ENCODE peak calls at places on chromosomes 13 and 19, in five cellular contexts. One of them, this sample, is unnamed.

GRCh38 chr19:34475975-34476594 is 5.5 kb upstream of the WTIP start:
- DNase-seq in Right ventricle myocardium superior: no peak
- DNase-seq in upper lobe of left lung: no peak
- DNase-seq in cardiac muscle cell: no peak
- DNase-seq in naive thymus-derived CD8-positive, alpha-beta T cell: no peak
- DNase-seq in this sample: no peak

GRCh38 chr19:47507924-47508553 is 6.8 kb downstream of the NAPA start:
- DNase-seq in Right ventricle myocardium superior: no peak
- DNase-seq in upper lobe of left lung: no peak
- DNase-seq in cardiac muscle cell: no peak
- DNase-seq in naive thymus-derived CD8-positive, alpha-beta T cell: no peak
- DNase-seq in this sample: no peak

GRCh38 chr19:57016491-57016890 is 103.3 kb upstream of the USP29 start:
- DNase-seq in Right ventricle myocardium superior: no peak
- DNase-seq in upper lobe of left lung: no peak
- DNase-seq in cardiac muscle cell: no peak
- DNase-seq in naive thymus-derived CD8-positive, alpha-beta T cell: no peak
- DNase-seq in this sample: no peak

GRCh38 chr13:44629465-44630183 is 53.5 kb upstream of the TSC22D1 start:
- DNase-seq in Right ventricle myocardium superior: no peak
- DNase-seq in upper lobe of left lung: no peak
- DNase-seq in cardiac muscle cell: no peak
- DNase-seq in naive thymus-derived CD8-positive, alpha-beta T cell: no peak
- DNase-seq in this sample: no peak

GRCh38 chr13:86601351-86601750 is 802.1 kb upstream of the SLITRK6 start:
- DNase-seq in Right ventricle myocardium superior: no peak
- DNase-seq in upper lobe of left lung: no peak
- DNase-seq in cardiac muscle cell: no peak
- DNase-seq in naive thymus-derived CD8-positive, alpha-beta T cell: no peak
- DNase-seq in this sample: no peak

GRCh38 chr13:29532136-29532535 is 63.4 kb downstream of the SLC7A1 start:
- DNase-seq in Right ventricle myocardium superior: no peak
- DNase-seq in upper lobe of left lung: no peak
- DNase-seq in cardiac muscle cell: no peak
- DNase-seq in naive thymus-derived CD8-positive, alpha-beta T cell: no peak
- DNase-seq in this sample: no peak

GRCh38 chr19:58356236-58356970 is 3.1 kb upstream of the A1BG start:
- DNase-seq in Right ventricle myocardium superior: no peak
- DNase-seq in upper lobe of left lung: peak
- DNase-seq in cardiac muscle cell: no peak
- DNase-seq in naive thymus-derived CD8-positive, alpha-beta T cell: peak
- DNase-seq in this sample: no peak

GRCh38 chr19:48630289-48631036 is 6.7 kb downstream of the DBP start:
- DNase-seq in Right ventricle myocardium superior: peak
- DNase-seq in upper lobe of left lung: peak
- DNase-seq in cardiac muscle cell: peak
- DNase-seq in naive thymus-derived CD8-positive, alpha-beta T cell: peak
- DNase-seq in this sample: no peak

GRCh38 chr13:74134777-74135305 is 637 bp upstream of the KLF12 start:
- DNase-seq in Right ventricle myocardium superior: peak
- DNase-seq in upper lobe of left lung: peak
- DNase-seq in cardiac muscle cell: peak
- DNase-seq in naive thymus-derived CD8-positive, alpha-beta T cell: peak
- DNase-seq in this sample: peak

GRCh38 chr19:44725684-44726083 is 22.8 kb upstream of the BCL3 start:
- DNase-seq in Right ventricle myocardium superior: no peak
- DNase-seq in upper lobe of left lung: no peak
- DNase-seq in cardiac muscle cell: no peak
- DNase-seq in naive thymus-derived CD8-positive, alpha-beta T cell: no peak
- DNase-seq in this sample: no peak

GRCh38 chr13:20460744-20461143 is 64.9 kb downstream of the CRYL1 start:
- DNase-seq in Right ventricle myocardium superior: no peak
- DNase-seq in upper lobe of left lung: peak
- DNase-seq in cardiac muscle cell: no peak
- DNase-seq in naive thymus-derived CD8-positive, alpha-beta T cell: no peak
- DNase-seq in this sample: no peak

GRCh38 chr13:41098761-41099160 is 33.8 kb downstream of the KBTBD6 start:
- DNase-seq in Right ventricle myocardium superior: no peak
- DNase-seq in upper lobe of left lung: no peak
- DNase-seq in cardiac muscle cell: no peak
- DNase-seq in naive thymus-derived CD8-positive, alpha-beta T cell: no peak
- DNase-seq in this sample: no peak

GRCh38 chr13:104181526-104182231 is 1115.5 kb upstream of the SLC10A2 start:
- DNase-seq in Right ventricle myocardium superior: no peak
- DNase-seq in upper lobe of left lung: no peak
- DNase-seq in cardiac muscle cell: no peak
- DNase-seq in naive thymus-derived CD8-positive, alpha-beta T cell: no peak
- DNase-seq in this sample: no peak

This sample was measured in naive B cell.